ENCODE peak calls at places on chromosomes 6 and 20, in eight cellular contexts. B is DMS153, T is endothelial cell of umbilical vein, Y is NCI-H2171 treated with DMSO at 0.1 percent for 48 hours, F is germinal center, R is omental fat pad, I is spleen, M is H54. X is an unnamed sample.

GRCh38 chr6:113774122-113774835 is 82.9 kb upstream of the MARCKS start:
- DNase-seq in B (peak), I (no peak), Y (no peak), T (peak), M (no peak), R (no peak), F (no peak), X (no peak)

GRCh38 chr6:1255646-1256365 is 56.1 kb upstream of the FOXQ1 start:
- DNase-seq in Y (no peak), F (no peak), I (no peak), T (no peak), R (no peak), B (no peak), M (no peak), X (no peak)

GRCh38 chr6:112027942-112028674 is 25.8 kb upstream of the CCN6 start:
- DNase-seq in B (no peak), M (no peak), Y (no peak), T (no peak), R (no peak), F (no peak), I (no peak), X (no peak)

GRCh38 chr20:2840967-2841531 is 504 bp downstream of the VPS16 start:
- DNase-seq in I (peak), Y (no peak), B (no peak), F (peak), M (peak), T (peak), R (peak), X (no peak)

GRCh38 chr20:32820698-32821378 is 1.1 kb downstream of the MAPRE1 start:
- DNase-seq in I (peak), B (no peak), Y (no peak), T (no peak), M (no peak), R (no peak), F (no peak), X (no peak)

GRCh38 chr6:139597781-139598368 is 223.4 kb upstream of the CITED2 start:
- DNase-seq in I (no peak), F (no peak), M (no peak), B (no peak), Y (no peak), R (no peak), T (peak), X (no peak)

GRCh38 chr6:49415358-49415757 is 47.7 kb downstream of the MMUT start:
- DNase-seq in B (no peak), F (no peak), R (no peak), Y (no peak), I (no peak), M (no peak), T (no peak), X (no peak)

GRCh38 chr20:64110411-64111068 is 3.2 kb upstream of the NPBWR2 start:
- DNase-seq in R (peak), T (no peak), Y (no peak), B (no peak), I (peak), M (no peak), F (no peak), X (no peak)

GRCh38 chr6:18022398-18023231 is 35.2 kb upstream of the KIF13A start:
- DNase-seq in M (peak), B (no peak), F (no peak), Y (peak), R (no peak), I (no peak), T (peak), X (no peak)

GRCh38 chr6:149389509-149390297 is 10.4 kb upstream of the SUMO4 start:
- DNase-seq in I (no peak), B (no peak), T (no peak), Y (no peak), M (no peak), F (no peak), R (no peak), X (no peak)

GRCh38 chr6:97186416-97186999 is 96.5 kb downstream of the MMS22L start:
- DNase-seq in F (peak), T (peak), R (peak), Y (peak), I (peak), B (peak), M (peak), X (peak)

GRCh38 chr6:148451690-148452089 is 109.1 kb downstream of the SASH1 start:
- DNase-seq in B (no peak), R (no peak), Y (no peak), M (no peak), F (no peak), T (no peak), I (no peak), X (peak)

GRCh38 chr20:63701329-63702035 is 5.0 kb downstream of the TNFRSF6B start:
- DNase-seq in B (no peak), Y (no peak), M (peak), T (no peak), I (peak), R (peak), F (no peak), X (no peak)

GRCh38 chr20:52084727-52085126 is 106.9 kb downstream of the ZFP64 start:
- DNase-seq in Y (no peak), M (no peak), T (no peak), B (no peak), R (no peak), I (no peak), F (no peak), X (no peak)

GRCh38 chr6:161128680-161129196 is 137.2 kb downstream of the MAP3K4 start:
- DNase-seq in Y (no peak), I (no peak), F (no peak), M (no peak), R (no peak), B (no peak), T (no peak), X (no peak)

GRCh38 chr6:137370871-137371633 is 123.1 kb downstream of the OLIG3 start:
- DNase-seq in T (no peak), Y (peak), B (no peak), R (no peak), F (peak), M (no peak), I (no peak), X (no peak)

GRCh38 chr20:8735014-8735413 is 333.9 kb upstream of the PLCB4 start:
- DNase-seq in R (no peak), Y (no peak), I (no peak), T (no peak), B (no peak), F (no peak), M (no peak), X (no peak)

GRCh38 chr6:85015396-85015990 is 251.1 kb upstream of the TBX18 start:
- DNase-seq in I (no peak), M (peak), T (peak), R (no peak), F (no peak), Y (no peak), B (peak), X (peak)

GRCh38 chr6:16760536-16761468 is at the start of gene ATXN1:
- DNase-seq in T (peak), R (peak), Y (no peak), M (peak), F (peak), I (peak), B (no peak), X (no peak)

GRCh38 chr20:50487397-50487796 is 22.8 kb upstream of the PTPN1 start:
- DNase-seq in R (no peak), B (no peak), T (no peak), I (no peak), Y (no peak), F (no peak), M (no peak), X (no peak)

GRCh38 chr6:39681566-39682250 is 43.5 kb downstream of the KIF6 start:
- DNase-seq in B (no peak), T (no peak), F (no peak), I (no peak), Y (no peak), R (no peak), M (no peak), X (no peak)

GRCh38 chr6:81895511-81896185 is 143.2 kb upstream of the TENT5A start:
- DNase-seq in Y (no peak), T (peak), I (no peak), M (no peak), F (no peak), R (no peak), B (no peak), X (no peak)

GRCh38 chr6:152206072-152206818 is 398.8 kb downstream of the ESR1 start:
- DNase-seq in I (no peak), F (peak), Y (no peak), T (peak), M (no peak), R (no peak), B (no peak), X (peak)

GRCh38 chr20:63733117-63733516 is 3.3 kb upstream of the LIME1 start:
- DNase-seq in I (no peak), M (no peak), R (no peak), T (no peak), Y (no peak), F (no peak), B (no peak), X (no peak)

GRCh38 chr6:101230866-101231265 is 162.6 kb upstream of the GRIK2 start:
- DNase-seq in R (no peak), B (no peak), Y (no peak), T (no peak), I (peak), F (no peak), M (no peak), X (no peak)

GRCh38 chr6:96301023-96301422 is 220.6 kb upstream of the UFL1 start:
- DNase-seq in I (no peak), B (no peak), T (no peak), Y (no peak), F (no peak), M (no peak), R (no peak), X (no peak)

GRCh38 chr6:26175428-26176181 is 88.4 kb downstream of the HFE start:
- DNase-seq in Y (peak), R (no peak), M (no peak), T (peak), F (peak), I (no peak), B (no peak), X (peak)

GRCh38 chr6:113786168-113786567 is 71.0 kb upstream of the MARCKS start:
- DNase-seq in R (no peak), I (no peak), T (no peak), B (no peak), Y (no peak), F (no peak), M (no peak), X (no peak)

GRCh38 chr6:132893772-132894490 is 79.6 kb downstream of the RPS12 start:
- DNase-seq in F (no peak), I (no peak), R (no peak), T (no peak), Y (no peak), B (no peak), M (no peak), X (no peak)

GRCh38 chr20:58645277-58645968 is 5.7 kb upstream of the STX16 start:
- DNase-seq in R (no peak), I (no peak), Y (no peak), F (no peak), M (peak), T (peak), B (no peak), X (peak)

GRCh38 chr6:116779569-116780164 is 14.1 kb upstream of the FAM162B start:
- DNase-seq in B (peak), Y (peak), T (peak), R (no peak), I (no peak), M (peak), F (peak), X (no peak)

GRCh38 chr20:56200456-56200855 is 48.1 kb upstream of the MC3R start:
- DNase-seq in M (peak), R (no peak), T (no peak), Y (no peak), B (no peak), I (no peak), F (no peak), X (no peak)

GRCh38 chr20:36017034-36017951 is 48.9 kb downstream of the CNBD2 start:
- DNase-seq in F (no peak), Y (no peak), M (peak), B (no peak), R (no peak), I (peak), T (peak), X (peak)

X was measured in pulmonary artery endothelial cell.